ENCODE peak calls at places on chromosomes 11 and 22, in eight cellular contexts. One of them, this sample, is unnamed.

GRCh38 chr22:37661160-37661924 is 2.8 kb downstream of the PDXP start:
- DNase-seq in omental fat pad: no peak
- DNase-seq in left ventricle myocardium inferior: no peak
- DNase-seq in Calu3: no peak
- DNase-seq in heart right ventricle: no peak
- DNase-seq in HFF-Myc: no peak
- DNase-seq in neural crest cell: no peak
- DNase-seq in upper lobe of right lung: no peak
- DNase-seq in this sample: no peak

GRCh38 chr11:11381471-11382100 is 28.5 kb upstream of the CSNK2A3 start:
- DNase-seq in omental fat pad: no peak
- DNase-seq in heart right ventricle: no peak
- DNase-seq in neural crest cell: no peak
- DNase-seq in upper lobe of right lung: no peak
- DNase-seq in Calu3: no peak
- DNase-seq in left ventricle myocardium inferior: no peak
- DNase-seq in HFF-Myc: no peak
- DNase-seq in this sample: no peak

GRCh38 chr22:31287818-31288495 is 4.3 kb downstream of the PIK3IP1 start:
- DNase-seq in upper lobe of right lung: no peak
- DNase-seq in omental fat pad: no peak
- DNase-seq in heart right ventricle: no peak
- DNase-seq in Calu3: no peak
- DNase-seq in neural crest cell: no peak
- DNase-seq in left ventricle myocardium inferior: no peak
- DNase-seq in HFF-Myc: no peak
- DNase-seq in this sample: no peak

GRCh38 chr11:17734418-17734911 is at the start of gene KCNC1:
- DNase-seq in upper lobe of right lung: peak
- DNase-seq in HFF-Myc: no peak
- DNase-seq in Calu3: peak
- DNase-seq in heart right ventricle: no peak
- DNase-seq in neural crest cell: peak
- DNase-seq in left ventricle myocardium inferior: no peak
- DNase-seq in omental fat pad: no peak
- DNase-seq in this sample: peak

GRCh38 chr11:20672575-20672974 is 3.2 kb downstream of the NELL1 start:
- DNase-seq in upper lobe of right lung: no peak
- DNase-seq in Calu3: peak
- DNase-seq in heart right ventricle: no peak
- DNase-seq in omental fat pad: no peak
- DNase-seq in neural crest cell: no peak
- DNase-seq in left ventricle myocardium inferior: no peak
- DNase-seq in HFF-Myc: no peak
- DNase-seq in this sample: no peak

GRCh38 chr11:73001615-73002014 is 140.5 kb downstream of the FCHSD2 start:
- DNase-seq in left ventricle myocardium inferior: no peak
- DNase-seq in heart right ventricle: no peak
- DNase-seq in neural crest cell: no peak
- DNase-seq in upper lobe of right lung: no peak
- DNase-seq in omental fat pad: no peak
- DNase-seq in Calu3: peak
- DNase-seq in HFF-Myc: no peak
- DNase-seq in this sample: no peak

GRCh38 chr11:12164061-12165014 is 53.9 kb downstream of the MICAL2 start:
- DNase-seq in neural crest cell: no peak
- DNase-seq in Calu3: peak
- DNase-seq in left ventricle myocardium inferior: no peak
- DNase-seq in heart right ventricle: no peak
- DNase-seq in omental fat pad: no peak
- DNase-seq in upper lobe of right lung: peak
- DNase-seq in HFF-Myc: peak
- DNase-seq in this sample: no peak

GRCh38 chr11:86669424-86669823 is 3.0 kb downstream of the ME3 start:
- DNase-seq in upper lobe of right lung: no peak
- DNase-seq in HFF-Myc: no peak
- DNase-seq in Calu3: no peak
- DNase-seq in neural crest cell: no peak
- DNase-seq in heart right ventricle: no peak
- DNase-seq in left ventricle myocardium inferior: no peak
- DNase-seq in omental fat pad: no peak
- DNase-seq in this sample: no peak

GRCh38 chr11:112882494-112883381 is 78.5 kb upstream of the NCAM1 start:
- DNase-seq in heart right ventricle: peak
- DNase-seq in upper lobe of right lung: no peak
- DNase-seq in left ventricle myocardium inferior: peak
- DNase-seq in neural crest cell: no peak
- DNase-seq in Calu3: no peak
- DNase-seq in HFF-Myc: no peak
- DNase-seq in omental fat pad: no peak
- DNase-seq in this sample: no peak

GRCh38 chr11:24344222-24344621 is 152.6 kb upstream of the LUZP2 start:
- DNase-seq in HFF-Myc: no peak
- DNase-seq in left ventricle myocardium inferior: no peak
- DNase-seq in Calu3: no peak
- DNase-seq in omental fat pad: no peak
- DNase-seq in heart right ventricle: no peak
- DNase-seq in neural crest cell: no peak
- DNase-seq in upper lobe of right lung: no peak
- DNase-seq in this sample: no peak

GRCh38 chr11:35711173-35711910 is 48.8 kb downstream of the TRIM44 start:
- DNase-seq in left ventricle myocardium inferior: no peak
- DNase-seq in upper lobe of right lung: no peak
- DNase-seq in neural crest cell: no peak
- DNase-seq in omental fat pad: no peak
- DNase-seq in HFF-Myc: no peak
- DNase-seq in Calu3: no peak
- DNase-seq in heart right ventricle: no peak
- DNase-seq in this sample: no peak

GRCh38 chr11:10805741-10806140 is 3.0 kb downstream of the EIF4G2 start:
- DNase-seq in HFF-Myc: no peak
- DNase-seq in upper lobe of right lung: no peak
- DNase-seq in neural crest cell: no peak
- DNase-seq in Calu3: no peak
- DNase-seq in omental fat pad: no peak
- DNase-seq in left ventricle myocardium inferior: no peak
- DNase-seq in heart right ventricle: no peak
- DNase-seq in this sample: no peak

GRCh38 chr22:27534720-27535125 is 266.8 kb downstream of the MN1 start:
- DNase-seq in left ventricle myocardium inferior: no peak
- DNase-seq in omental fat pad: no peak
- DNase-seq in heart right ventricle: no peak
- DNase-seq in upper lobe of right lung: no peak
- DNase-seq in Calu3: no peak
- DNase-seq in HFF-Myc: no peak
- DNase-seq in neural crest cell: no peak
- DNase-seq in this sample: no peak

GRCh38 chr22:41197808-41198585 is 7.1 kb upstream of the L3MBTL2 start:
- DNase-seq in upper lobe of right lung: peak
- DNase-seq in Calu3: peak
- DNase-seq in omental fat pad: no peak
- DNase-seq in HFF-Myc: no peak
- DNase-seq in heart right ventricle: no peak
- DNase-seq in left ventricle myocardium inferior: peak
- DNase-seq in neural crest cell: no peak
- DNase-seq in this sample: no peak

GRCh38 chr11:15826826-15827225 is 529.5 kb downstream of the SOX6 start:
- DNase-seq in upper lobe of right lung: peak
- DNase-seq in neural crest cell: peak
- DNase-seq in left ventricle myocardium inferior: peak
- DNase-seq in heart right ventricle: peak
- DNase-seq in HFF-Myc: no peak
- DNase-seq in omental fat pad: no peak
- DNase-seq in Calu3: peak
- DNase-seq in this sample: peak

GRCh38 chr11:33694346-33695050 is 6.1 kb downstream of the C11orf91 start:
- DNase-seq in Calu3: peak
- DNase-seq in omental fat pad: no peak
- DNase-seq in HFF-Myc: no peak
- DNase-seq in left ventricle myocardium inferior: no peak
- DNase-seq in heart right ventricle: no peak
- DNase-seq in upper lobe of right lung: no peak
- DNase-seq in neural crest cell: no peak
- DNase-seq in this sample: no peak

DNA sequence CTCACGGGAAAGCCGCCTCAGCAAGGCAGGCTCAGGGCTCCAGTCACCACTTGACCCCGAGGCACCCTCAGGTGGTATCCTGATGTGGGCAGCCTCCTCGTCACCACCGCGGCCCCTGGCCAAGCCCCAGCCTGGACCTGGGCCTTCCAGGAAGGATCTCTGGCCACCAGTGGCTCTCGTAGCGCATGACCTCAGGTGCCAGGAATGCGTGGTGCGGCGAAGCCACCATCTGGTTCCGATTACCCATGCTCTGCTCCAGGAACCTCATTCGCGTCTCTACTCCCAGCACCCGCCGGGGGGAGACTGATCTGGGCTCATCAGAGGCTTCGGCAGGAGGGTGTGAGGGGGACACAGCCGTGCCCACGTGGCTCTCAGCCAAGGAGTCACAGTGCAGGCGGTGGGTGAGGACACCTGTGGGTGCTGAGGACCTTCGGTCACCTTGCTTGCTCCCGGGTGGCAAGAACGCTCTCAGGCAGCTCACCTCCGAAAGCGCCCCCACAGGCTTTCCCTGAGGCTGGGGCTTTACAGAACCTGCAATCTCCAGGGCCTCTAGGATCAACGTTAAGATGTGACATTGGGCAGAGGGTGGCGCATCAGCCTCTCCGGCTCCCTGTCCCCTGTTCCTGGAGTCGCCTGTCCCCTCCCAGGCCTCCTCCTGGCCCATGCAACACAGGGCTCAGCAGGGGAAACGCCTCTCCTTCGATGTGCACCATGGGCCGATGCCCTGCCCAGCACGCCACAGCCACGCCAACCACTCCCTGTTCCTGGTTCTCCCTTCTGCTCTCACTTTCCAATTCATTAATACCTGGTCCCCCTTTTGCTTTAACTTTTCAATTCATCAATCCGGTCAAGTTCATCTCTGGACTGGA is 39.0 kb downstream of the TBX1 start:
- DNase-seq in HFF-Myc: peak
- DNase-seq in heart right ventricle: peak
- DNase-seq in left ventricle myocardium inferior: peak
- DNase-seq in upper lobe of right lung: no peak
- DNase-seq in neural crest cell: no peak
- DNase-seq in omental fat pad: no peak
- DNase-seq in Calu3: no peak
- DNase-seq in this sample: peak
- TF ChIP-seq CTCF in HFF-Myc: peak
- TF ChIP-seq CTCF in heart right ventricle: no peak
- TF ChIP-seq CTCF in left ventricle myocardium inferior: no peak
- TF ChIP-seq CTCF in upper lobe of right lung: no peak
- TF ChIP-seq CTCF in neural crest cell: no peak
- TF ChIP-seq CTCF in omental fat pad: no peak
- TF ChIP-seq CTCF in Calu3: no peak
- TF ChIP-seq CTCF in this sample: no peak

GRCh38 chr11:76577199-76577920 is 93.2 kb downstream of the LRRC32 start:
- DNase-seq in left ventricle myocardium inferior: peak
- DNase-seq in upper lobe of right lung: peak
- DNase-seq in neural crest cell: no peak
- DNase-seq in heart right ventricle: peak
- DNase-seq in omental fat pad: no peak
- DNase-seq in HFF-Myc: no peak
- DNase-seq in Calu3: peak
- DNase-seq in this sample: peak

GRCh38 chr11:76577921-76578654 is 92.5 kb downstream of the LRRC32 start:
- DNase-seq in neural crest cell: no peak
- DNase-seq in omental fat pad: no peak
- DNase-seq in Calu3: no peak
- DNase-seq in left ventricle myocardium inferior: no peak
- DNase-seq in heart right ventricle: peak
- DNase-seq in HFF-Myc: no peak
- DNase-seq in upper lobe of right lung: no peak
- DNase-seq in this sample: no peak

GRCh38 chr11:76578655-76579046 is 91.9 kb downstream of the LRRC32 start:
- DNase-seq in upper lobe of right lung: peak
- DNase-seq in neural crest cell: peak
- DNase-seq in omental fat pad: no peak
- DNase-seq in HFF-Myc: no peak
- DNase-seq in heart right ventricle: peak
- DNase-seq in left ventricle myocardium inferior: peak
- DNase-seq in Calu3: no peak
- DNase-seq in this sample: no peak

GRCh38 chr11:76579752-76580151 is 90.8 kb downstream of the LRRC32 start:
- DNase-seq in Calu3: no peak
- DNase-seq in HFF-Myc: no peak
- DNase-seq in neural crest cell: no peak
- DNase-seq in omental fat pad: no peak
- DNase-seq in left ventricle myocardium inferior: no peak
- DNase-seq in heart right ventricle: no peak
- DNase-seq in upper lobe of right lung: no peak
- DNase-seq in this sample: no peak

DNA sequence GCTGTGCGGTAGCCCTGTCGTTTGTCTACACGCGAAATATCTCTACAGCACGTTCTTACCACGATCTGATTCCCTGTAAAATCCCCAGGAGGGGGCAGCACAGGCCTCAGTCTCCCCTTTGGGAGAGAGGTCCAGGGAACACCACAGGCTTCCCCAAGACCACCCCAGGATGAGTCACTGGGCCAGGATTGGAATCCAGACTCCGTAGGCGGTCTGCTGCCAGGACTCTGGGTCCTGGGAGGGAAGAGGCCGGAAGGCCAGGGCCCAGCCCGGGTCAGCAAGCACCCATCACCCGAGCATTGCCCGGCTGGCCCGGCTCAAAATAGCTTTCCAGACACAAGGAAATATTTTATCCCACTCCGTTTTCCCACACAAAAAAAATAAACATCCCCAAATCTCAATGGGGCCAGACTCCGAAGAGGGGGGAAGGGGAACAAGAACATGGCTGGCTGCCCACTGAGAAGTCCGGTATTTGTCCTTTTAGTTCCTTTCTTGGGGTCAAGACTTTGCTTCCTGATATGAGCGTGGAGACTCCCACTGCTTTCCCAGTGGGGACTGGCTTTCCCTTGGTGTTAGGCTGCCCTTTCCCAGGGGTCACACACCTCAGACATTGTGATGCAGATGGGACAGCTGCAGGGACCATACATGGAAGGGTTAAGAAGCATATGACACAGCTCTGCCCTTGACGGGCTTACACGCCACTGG is 91.3 kb downstream of the LRRC32 start:
- DNase-seq in heart right ventricle: peak
- DNase-seq in neural crest cell: no peak
- DNase-seq in omental fat pad: no peak
- DNase-seq in Calu3: no peak
- DNase-seq in left ventricle myocardium inferior: peak
- DNase-seq in upper lobe of right lung: no peak
- DNase-seq in HFF-Myc: no peak
- DNase-seq in this sample: no peak
- TF ChIP-seq CTCF in heart right ventricle: peak
- TF ChIP-seq CTCF in neural crest cell: no peak
- TF ChIP-seq CTCF in omental fat pad: no peak
- TF ChIP-seq CTCF in Calu3: no peak
- TF ChIP-seq CTCF in left ventricle myocardium inferior: peak
- TF ChIP-seq CTCF in upper lobe of right lung: peak
- TF ChIP-seq CTCF in HFF-Myc: peak
- TF ChIP-seq CTCF in this sample: no peak

GRCh38 chr22:48576333-48577013 is 1251.2 kb downstream of the BRD1 start:
- DNase-seq in HFF-Myc: no peak
- DNase-seq in left ventricle myocardium inferior: no peak
- DNase-seq in Calu3: no peak
- DNase-seq in upper lobe of right lung: no peak
- DNase-seq in omental fat pad: no peak
- DNase-seq in neural crest cell: peak
- DNase-seq in heart right ventricle: no peak
- DNase-seq in this sample: peak
- TF ChIP-seq CTCF in HFF-Myc: peak
- TF ChIP-seq CTCF in left ventricle myocardium inferior: peak
- TF ChIP-seq CTCF in Calu3: no peak
- TF ChIP-seq CTCF in upper lobe of right lung: peak
- TF ChIP-seq CTCF in omental fat pad: no peak
- TF ChIP-seq CTCF in neural crest cell: peak
- TF ChIP-seq CTCF in heart right ventricle: peak
- TF ChIP-seq CTCF in this sample: peak

GRCh38 chr11:46701078-46701654 is 335 bp downstream of the ZNF408 start:
- DNase-seq in left ventricle myocardium inferior: no peak
- DNase-seq in heart right ventricle: no peak
- DNase-seq in neural crest cell: no peak
- DNase-seq in HFF-Myc: no peak
- DNase-seq in Calu3: no peak
- DNase-seq in upper lobe of right lung: no peak
- DNase-seq in omental fat pad: no peak
- DNase-seq in this sample: no peak
- TF ChIP-seq CTCF in left ventricle myocardium inferior: no peak
- TF ChIP-seq CTCF in heart right ventricle: no peak
- TF ChIP-seq CTCF in neural crest cell: no peak
- TF ChIP-seq CTCF in HFF-Myc: no peak
- TF ChIP-seq CTCF in Calu3: no peak
- TF ChIP-seq CTCF in upper lobe of right lung: no peak
- TF ChIP-seq CTCF in omental fat pad: no peak
- TF ChIP-seq CTCF in this sample: no peak

This sample was measured in mesothelial cell of epicardium.